ENCODE peak calls at places on chromosomes 1 and 21, in ten cellular contexts. One of them, this sample, is unnamed.

GRCh38 chr1:207007352-207008033 is 25.1 kb downstream of the C1orf116 start:
- DNase-seq in progenitor cell of endocrine pancreas: no peak
- DNase-seq in GM13977: no peak
- DNase-seq in MM.1S: no peak
- DNase-seq in WERI-Rb-1: no peak
- DNase-seq in AG10803: peak
- DNase-seq in SK-N-SH: no peak
- DNase-seq in ovary: no peak
- DNase-seq in CD4-positive, alpha-beta T cell: no peak
- DNase-seq in GM10248: no peak
- DNase-seq in this sample: no peak

GRCh38 chr1:177809844-177810243 is 160.0 kb downstream of the SEC16B start:
- DNase-seq in progenitor cell of endocrine pancreas: no peak
- DNase-seq in GM13977: no peak
- DNase-seq in MM.1S: peak
- DNase-seq in WERI-Rb-1: no peak
- DNase-seq in AG10803: no peak
- DNase-seq in SK-N-SH: no peak
- DNase-seq in ovary: no peak
- DNase-seq in CD4-positive, alpha-beta T cell: no peak
- DNase-seq in GM10248: no peak
- DNase-seq in this sample: no peak

GRCh38 chr1:59008599-59009347 is 224.9 kb upstream of the JUN start:
- DNase-seq in progenitor cell of endocrine pancreas: no peak
- DNase-seq in GM13977: no peak
- DNase-seq in MM.1S: no peak
- DNase-seq in WERI-Rb-1: no peak
- DNase-seq in AG10803: peak
- DNase-seq in SK-N-SH: no peak
- DNase-seq in ovary: peak
- DNase-seq in CD4-positive, alpha-beta T cell: no peak
- DNase-seq in GM10248: no peak
- DNase-seq in this sample: no peak

GRCh38 chr1:227789042-227789880 is 26.2 kb upstream of the PRSS38 start:
- DNase-seq in progenitor cell of endocrine pancreas: no peak
- DNase-seq in GM13977: peak
- DNase-seq in MM.1S: no peak
- DNase-seq in WERI-Rb-1: no peak
- DNase-seq in AG10803: no peak
- DNase-seq in SK-N-SH: peak
- DNase-seq in ovary: no peak
- DNase-seq in CD4-positive, alpha-beta T cell: no peak
- DNase-seq in GM10248: no peak
- DNase-seq in this sample: peak

GRCh38 chr1:75203415-75204277 is 69.5 kb downstream of the LHX8 start:
- DNase-seq in progenitor cell of endocrine pancreas: no peak
- DNase-seq in GM13977: peak
- DNase-seq in MM.1S: peak
- DNase-seq in WERI-Rb-1: peak
- DNase-seq in AG10803: peak
- DNase-seq in SK-N-SH: peak
- DNase-seq in ovary: no peak
- DNase-seq in CD4-positive, alpha-beta T cell: no peak
- DNase-seq in GM10248: peak
- DNase-seq in this sample: peak

GRCh38 chr1:16421201-16421600 is 16.0 kb downstream of the SPATA21 start:
- DNase-seq in progenitor cell of endocrine pancreas: no peak
- DNase-seq in GM13977: no peak
- DNase-seq in MM.1S: no peak
- DNase-seq in WERI-Rb-1: no peak
- DNase-seq in AG10803: no peak
- DNase-seq in SK-N-SH: no peak
- DNase-seq in ovary: no peak
- DNase-seq in CD4-positive, alpha-beta T cell: no peak
- DNase-seq in GM10248: no peak
- DNase-seq in this sample: no peak

GRCh38 chr1:62241357-62242131 is 46.9 kb downstream of the L1TD1 start:
- DNase-seq in progenitor cell of endocrine pancreas: no peak
- DNase-seq in GM13977: no peak
- DNase-seq in MM.1S: no peak
- DNase-seq in WERI-Rb-1: no peak
- DNase-seq in AG10803: no peak
- DNase-seq in SK-N-SH: no peak
- DNase-seq in ovary: no peak
- DNase-seq in CD4-positive, alpha-beta T cell: no peak
- DNase-seq in GM10248: no peak
- DNase-seq in this sample: no peak

GRCh38 chr1:170682159-170682558 is 18.2 kb downstream of the PRRX1 start:
- DNase-seq in progenitor cell of endocrine pancreas: no peak
- DNase-seq in GM13977: no peak
- DNase-seq in MM.1S: no peak
- DNase-seq in WERI-Rb-1: no peak
- DNase-seq in AG10803: no peak
- DNase-seq in SK-N-SH: no peak
- DNase-seq in ovary: no peak
- DNase-seq in CD4-positive, alpha-beta T cell: no peak
- DNase-seq in GM10248: no peak
- DNase-seq in this sample: no peak

GRCh38 chr1:92862605-92863004 is 30.8 kb downstream of the RPL5 start:
- DNase-seq in progenitor cell of endocrine pancreas: no peak
- DNase-seq in GM13977: no peak
- DNase-seq in MM.1S: no peak
- DNase-seq in WERI-Rb-1: no peak
- DNase-seq in AG10803: peak
- DNase-seq in SK-N-SH: no peak
- DNase-seq in ovary: no peak
- DNase-seq in CD4-positive, alpha-beta T cell: no peak
- DNase-seq in GM10248: no peak
- DNase-seq in this sample: no peak

GRCh38 chr1:101388904-101389546 is 152.2 kb downstream of the S1PR1 start:
- DNase-seq in progenitor cell of endocrine pancreas: no peak
- DNase-seq in GM13977: peak
- DNase-seq in MM.1S: no peak
- DNase-seq in WERI-Rb-1: no peak
- DNase-seq in AG10803: peak
- DNase-seq in SK-N-SH: no peak
- DNase-seq in ovary: no peak
- DNase-seq in CD4-positive, alpha-beta T cell: no peak
- DNase-seq in GM10248: peak
- DNase-seq in this sample: peak

DNA sequence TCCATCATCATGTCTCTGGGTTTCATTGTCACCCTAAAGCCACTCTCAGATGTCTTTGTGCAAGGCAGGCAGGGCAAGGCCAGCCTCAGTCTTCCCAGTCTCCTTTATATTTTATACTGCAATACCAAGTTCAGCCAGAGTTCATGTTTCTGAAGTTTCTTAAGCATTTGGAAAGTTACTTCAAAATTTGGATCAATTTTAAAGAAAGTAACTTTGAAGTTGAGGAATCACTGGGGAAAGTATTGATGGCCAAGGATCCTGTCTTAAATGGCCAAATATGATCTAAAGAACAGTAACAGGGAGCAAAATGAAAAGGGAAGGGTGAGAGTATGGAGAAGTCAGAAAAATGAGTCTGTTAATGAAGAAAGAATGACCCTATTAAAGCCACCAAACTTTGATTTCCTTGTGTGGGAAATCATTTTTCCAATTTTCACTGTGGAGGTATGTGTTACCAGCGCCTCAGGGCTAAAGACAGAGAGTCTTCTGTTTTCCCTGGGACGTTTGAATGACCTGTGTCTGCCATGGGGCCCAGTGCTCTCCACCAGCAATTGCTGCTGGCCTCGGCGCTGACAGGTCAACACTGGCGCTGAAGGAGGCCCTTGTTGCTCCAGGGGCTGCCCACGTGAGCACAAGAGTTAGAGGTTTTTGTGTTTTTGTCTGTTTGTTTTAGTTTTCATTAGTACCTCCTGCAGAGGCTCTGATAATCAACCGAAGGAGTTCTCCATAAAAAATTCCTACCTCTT is 93.9 kb downstream of the ATP5PO start:
- DNase-seq in progenitor cell of endocrine pancreas: no peak
- DNase-seq in GM13977: no peak
- DNase-seq in MM.1S: no peak
- DNase-seq in WERI-Rb-1: no peak
- DNase-seq in AG10803: no peak
- DNase-seq in SK-N-SH: no peak
- DNase-seq in ovary: no peak
- DNase-seq in CD4-positive, alpha-beta T cell: no peak
- DNase-seq in GM10248: no peak
- DNase-seq in this sample: no peak
- TF ChIP-seq CTCF in progenitor cell of endocrine pancreas: peak
- TF ChIP-seq CTCF in GM13977: no peak
- TF ChIP-seq CTCF in MM.1S: peak
- TF ChIP-seq CTCF in WERI-Rb-1: no peak
- TF ChIP-seq CTCF in AG10803: no peak
- TF ChIP-seq CTCF in SK-N-SH: no peak
- TF ChIP-seq CTCF in ovary: no peak
- TF ChIP-seq CTCF in CD4-positive, alpha-beta T cell: no peak
- TF ChIP-seq CTCF in GM10248: no peak
- TF ChIP-seq CTCF in this sample: no peak

GRCh38 chr1:97651201-97651600 is 269.6 kb downstream of the DPYD start:
- DNase-seq in progenitor cell of endocrine pancreas: no peak
- DNase-seq in GM13977: no peak
- DNase-seq in MM.1S: no peak
- DNase-seq in WERI-Rb-1: no peak
- DNase-seq in AG10803: no peak
- DNase-seq in SK-N-SH: no peak
- DNase-seq in ovary: no peak
- DNase-seq in CD4-positive, alpha-beta T cell: no peak
- DNase-seq in GM10248: no peak
- DNase-seq in this sample: no peak

DNA sequence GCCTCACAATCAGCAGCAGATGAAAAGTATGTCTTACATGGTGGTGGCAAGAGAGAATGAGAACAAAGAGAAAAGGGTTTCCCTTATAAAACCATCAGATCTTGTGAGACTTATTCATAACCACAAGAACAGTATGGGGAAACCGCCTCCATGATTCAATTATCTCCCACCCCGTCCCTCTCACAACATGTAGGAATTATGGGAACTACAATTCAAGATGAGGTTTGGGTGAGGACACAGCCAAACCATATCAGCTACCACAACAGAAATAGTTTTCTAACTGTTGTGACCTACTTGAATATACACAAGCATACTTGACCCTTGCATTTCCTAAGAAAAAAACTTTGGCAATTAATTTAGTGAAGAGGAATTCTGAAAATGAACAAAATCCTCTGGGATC is 266.0 kb downstream of the DPYD start:
- DNase-seq in progenitor cell of endocrine pancreas: no peak
- DNase-seq in GM13977: no peak
- DNase-seq in MM.1S: no peak
- DNase-seq in WERI-Rb-1: no peak
- DNase-seq in AG10803: peak
- DNase-seq in SK-N-SH: no peak
- DNase-seq in ovary: no peak
- DNase-seq in CD4-positive, alpha-beta T cell: no peak
- DNase-seq in GM10248: no peak
- DNase-seq in this sample: no peak
- TF ChIP-seq CTCF in progenitor cell of endocrine pancreas: no peak
- TF ChIP-seq CTCF in GM13977: no peak
- TF ChIP-seq CTCF in MM.1S: no peak
- TF ChIP-seq CTCF in WERI-Rb-1: no peak
- TF ChIP-seq CTCF in AG10803: no peak
- TF ChIP-seq CTCF in SK-N-SH: no peak
- TF ChIP-seq CTCF in ovary: no peak
- TF ChIP-seq CTCF in CD4-positive, alpha-beta T cell: no peak
- TF ChIP-seq CTCF in GM10248: no peak
- TF ChIP-seq CTCF in this sample: no peak

DNA sequence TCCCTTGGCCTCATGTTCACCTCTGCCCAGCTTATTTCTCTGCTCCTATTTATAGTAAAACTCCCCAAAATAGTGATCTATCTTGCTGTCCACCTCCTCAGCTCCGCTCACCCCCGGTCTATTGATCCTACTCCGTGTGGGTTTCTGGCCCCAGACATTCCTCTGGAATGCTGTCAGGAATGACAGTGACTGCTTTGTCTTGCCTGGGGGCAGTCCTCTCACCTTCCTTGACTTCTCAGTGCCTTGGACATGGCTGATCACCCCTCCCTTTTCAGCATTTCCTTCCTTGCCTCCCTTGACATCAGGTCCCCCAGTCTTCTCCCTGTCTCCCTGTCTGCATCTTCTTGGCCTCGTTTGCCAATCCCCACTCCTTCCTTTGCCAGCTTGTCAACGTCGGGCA is 108.1 kb upstream of the BACE2 start:
- DNase-seq in progenitor cell of endocrine pancreas: no peak
- DNase-seq in GM13977: no peak
- DNase-seq in MM.1S: no peak
- DNase-seq in WERI-Rb-1: no peak
- DNase-seq in AG10803: no peak
- DNase-seq in SK-N-SH: no peak
- DNase-seq in ovary: no peak
- DNase-seq in CD4-positive, alpha-beta T cell: no peak
- DNase-seq in GM10248: no peak
- DNase-seq in this sample: no peak
- TF ChIP-seq CTCF in progenitor cell of endocrine pancreas: no peak
- TF ChIP-seq CTCF in GM13977: no peak
- TF ChIP-seq CTCF in MM.1S: no peak
- TF ChIP-seq CTCF in WERI-Rb-1: no peak
- TF ChIP-seq CTCF in AG10803: no peak
- TF ChIP-seq CTCF in SK-N-SH: no peak
- TF ChIP-seq CTCF in ovary: no peak
- TF ChIP-seq CTCF in CD4-positive, alpha-beta T cell: no peak
- TF ChIP-seq CTCF in GM10248: no peak
- TF ChIP-seq CTCF in this sample: no peak

GRCh38 chr1:85884372-85885035 is 176.3 kb upstream of the ZNHIT6 start:
- DNase-seq in progenitor cell of endocrine pancreas: no peak
- DNase-seq in GM13977: no peak
- DNase-seq in MM.1S: no peak
- DNase-seq in WERI-Rb-1: no peak
- DNase-seq in AG10803: peak
- DNase-seq in SK-N-SH: peak
- DNase-seq in ovary: no peak
- DNase-seq in CD4-positive, alpha-beta T cell: no peak
- DNase-seq in GM10248: no peak
- DNase-seq in this sample: peak
- TF ChIP-seq CTCF in progenitor cell of endocrine pancreas: peak
- TF ChIP-seq CTCF in GM13977: no peak
- TF ChIP-seq CTCF in MM.1S: peak
- TF ChIP-seq CTCF in WERI-Rb-1: no peak
- TF ChIP-seq CTCF in AG10803: peak
- TF ChIP-seq CTCF in SK-N-SH: peak
- TF ChIP-seq CTCF in ovary: no peak
- TF ChIP-seq CTCF in CD4-positive, alpha-beta T cell: no peak
- TF ChIP-seq CTCF in GM10248: no peak
- TF ChIP-seq CTCF in this sample: no peak

This sample was measured in GM13976.